ENCODE peak calls at places on chromosomes 1 and 21, in five cellular contexts. One of them, this sample, is unnamed.

GRCh38 chr1:95007687-95008086 is 65.1 kb downstream of the ALG14 start:
- DNase-seq in kidney epithelial cell: no peak
- DNase-seq in GM23338: no peak
- DNase-seq in fibroblast of the aortic adventitia: no peak
- DNase-seq in Caco-2: no peak
- DNase-seq in this sample: peak; percentile 88

GRCh38 chr1:160579216-160579701 is at the start of gene CD84:
- DNase-seq in fibroblast of the aortic adventitia: no peak
- DNase-seq in Caco-2: no peak
- DNase-seq in GM23338: no peak
- DNase-seq in kidney epithelial cell: no peak
- DNase-seq in this sample: no peak

GRCh38 chr21:32334980-32335471 is 36.4 kb downstream of the MRAP start:
- DNase-seq in Caco-2: no peak
- DNase-seq in GM23338: no peak
- DNase-seq in kidney epithelial cell: no peak
- DNase-seq in fibroblast of the aortic adventitia: no peak
- DNase-seq in this sample: no peak

GRCh38 chr21:26127918-26128317 is 42.7 kb downstream of the APP start:
- DNase-seq in GM23338: no peak
- DNase-seq in Caco-2: no peak
- DNase-seq in fibroblast of the aortic adventitia: peak; percentile 43
- DNase-seq in kidney epithelial cell: no peak
- DNase-seq in this sample: peak; percentile 64

GRCh38 chr21:44950016-44950326 is 10.1 kb downstream of the SLX9 start:
- DNase-seq in GM23338: no peak
- DNase-seq in Caco-2: no peak
- DNase-seq in kidney epithelial cell: no peak
- DNase-seq in fibroblast of the aortic adventitia: no peak
- DNase-seq in this sample: no peak

GRCh38 chr1:30754684-30755171 is 2.8 kb downstream of the LAPTM5 start:
- DNase-seq in fibroblast of the aortic adventitia: no peak
- DNase-seq in GM23338: no peak
- DNase-seq in Caco-2: no peak
- DNase-seq in kidney epithelial cell: no peak
- DNase-seq in this sample: no peak

GRCh38 chr1:168273575-168273974 is 7.1 kb upstream of the TBX19 start:
- DNase-seq in fibroblast of the aortic adventitia: no peak
- DNase-seq in Caco-2: no peak
- DNase-seq in GM23338: no peak
- DNase-seq in kidney epithelial cell: no peak
- DNase-seq in this sample: no peak

GRCh38 chr21:16579538-16579937 is 849.8 kb downstream of the USP25 start:
- DNase-seq in fibroblast of the aortic adventitia: peak; percentile 66
- DNase-seq in kidney epithelial cell: no peak
- DNase-seq in GM23338: no peak
- DNase-seq in Caco-2: no peak
- DNase-seq in this sample: peak; percentile 11

GRCh38 chr1:7960165-7960564 is 1.3 kb upstream of the PARK7 start:
- DNase-seq in Caco-2: no peak
- DNase-seq in GM23338: no peak
- DNase-seq in kidney epithelial cell: no peak
- DNase-seq in fibroblast of the aortic adventitia: no peak
- DNase-seq in this sample: no peak

GRCh38 chr1:168488153-168488552 is 55.6 kb downstream of the XCL2 start:
- DNase-seq in GM23338: no peak
- DNase-seq in Caco-2: no peak
- DNase-seq in kidney epithelial cell: no peak
- DNase-seq in fibroblast of the aortic adventitia: peak; percentile 81
- DNase-seq in this sample: peak; percentile 50

GRCh38 chr1:214476958-214477870 is 74.2 kb downstream of the PTPN14 start:
- DNase-seq in Caco-2: no peak
- DNase-seq in fibroblast of the aortic adventitia: peak; percentile 92
- DNase-seq in kidney epithelial cell: peak; percentile 83
- DNase-seq in GM23338: no peak
- DNase-seq in this sample: peak; percentile 99

DNA sequence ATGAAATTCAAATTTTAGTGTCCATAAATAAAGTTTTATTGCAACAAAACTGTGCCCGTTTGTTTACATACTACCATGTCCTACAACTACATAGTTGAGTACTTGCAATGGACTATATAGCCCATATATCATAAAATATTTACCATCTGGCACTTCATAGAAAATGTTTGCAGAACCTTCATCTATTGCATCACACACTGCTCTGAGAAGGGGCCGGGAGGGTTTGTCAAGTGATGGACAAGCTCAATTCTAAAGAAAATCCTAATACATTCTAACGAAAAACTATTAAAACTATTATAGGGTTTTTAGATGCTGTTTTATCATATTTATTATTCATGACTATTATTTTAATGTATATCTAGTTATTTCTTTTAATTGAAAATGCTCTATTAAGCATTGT is 35.9 kb downstream of the RGSL1 start:
- DNase-seq in Caco-2: no peak
- DNase-seq in kidney epithelial cell: no peak
- DNase-seq in GM23338: no peak
- DNase-seq in fibroblast of the aortic adventitia: no peak
- DNase-seq in this sample: no peak
- H3K4me3 ChIP-seq in Caco-2: no peak overlapping the region
- H3K4me3 ChIP-seq in kidney epithelial cell: no peak overlapping the region
- H3K4me3 ChIP-seq in GM23338: no peak overlapping the region
- H3K4me3 ChIP-seq in fibroblast of the aortic adventitia: no peak overlapping the region
- H3K4me3 ChIP-seq in this sample: no peak overlapping the region

GRCh38 chr1:6140413-6140812 is 39.7 kb downstream of the CHD5 start:
- DNase-seq in Caco-2: no peak
- DNase-seq in fibroblast of the aortic adventitia: no peak
- DNase-seq in GM23338: no peak
- DNase-seq in kidney epithelial cell: no peak
- DNase-seq in this sample: no peak

GRCh38 chr1:6136516-6137220 is 43.5 kb downstream of the CHD5 start:
- DNase-seq in fibroblast of the aortic adventitia: no peak
- DNase-seq in kidney epithelial cell: no peak
- DNase-seq in Caco-2: no peak
- DNase-seq in GM23338: no peak
- DNase-seq in this sample: no peak

GRCh38 chr1:6134741-6135510 is 45.2 kb downstream of the CHD5 start:
- DNase-seq in kidney epithelial cell: no peak
- DNase-seq in GM23338: no peak
- DNase-seq in fibroblast of the aortic adventitia: no peak
- DNase-seq in Caco-2: no peak
- DNase-seq in this sample: no peak

GRCh38 chr1:6134206-6134605 is 45.9 kb downstream of the CHD5 start:
- DNase-seq in Caco-2: no peak
- DNase-seq in fibroblast of the aortic adventitia: no peak
- DNase-seq in kidney epithelial cell: no peak
- DNase-seq in GM23338: no peak
- DNase-seq in this sample: no peak

DNA sequence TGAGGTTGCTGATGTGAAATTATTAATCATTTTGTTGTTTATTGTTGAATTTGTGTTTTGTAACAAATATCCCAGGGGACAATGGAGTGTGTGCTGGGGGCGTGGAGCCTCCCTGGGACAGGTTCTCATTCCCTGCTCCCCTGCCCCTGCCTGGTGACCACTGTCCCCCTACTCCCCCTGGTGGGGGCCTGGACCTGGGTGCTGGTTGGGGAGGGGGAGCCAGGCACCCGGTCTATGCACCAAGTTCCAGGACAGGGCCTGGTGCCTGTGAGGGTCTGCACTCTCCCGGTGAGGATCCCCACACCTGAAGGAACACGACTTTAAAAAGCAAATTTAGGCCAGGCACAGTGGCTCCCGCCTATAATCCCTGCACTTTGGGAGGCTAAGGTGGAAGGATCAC is 42.4 kb downstream of the CHD5 start:
- DNase-seq in fibroblast of the aortic adventitia: no peak
- DNase-seq in Caco-2: no peak
- DNase-seq in GM23338: no peak
- DNase-seq in kidney epithelial cell: no peak
- DNase-seq in this sample: no peak
- TF ChIP-seq CTCF in fibroblast of the aortic adventitia: no peak
- TF ChIP-seq CTCF in Caco-2: peak; percentile 30
- TF ChIP-seq CTCF in GM23338: peak; percentile 37
- TF ChIP-seq CTCF in kidney epithelial cell: no peak
- TF ChIP-seq CTCF in this sample: no peak

DNA sequence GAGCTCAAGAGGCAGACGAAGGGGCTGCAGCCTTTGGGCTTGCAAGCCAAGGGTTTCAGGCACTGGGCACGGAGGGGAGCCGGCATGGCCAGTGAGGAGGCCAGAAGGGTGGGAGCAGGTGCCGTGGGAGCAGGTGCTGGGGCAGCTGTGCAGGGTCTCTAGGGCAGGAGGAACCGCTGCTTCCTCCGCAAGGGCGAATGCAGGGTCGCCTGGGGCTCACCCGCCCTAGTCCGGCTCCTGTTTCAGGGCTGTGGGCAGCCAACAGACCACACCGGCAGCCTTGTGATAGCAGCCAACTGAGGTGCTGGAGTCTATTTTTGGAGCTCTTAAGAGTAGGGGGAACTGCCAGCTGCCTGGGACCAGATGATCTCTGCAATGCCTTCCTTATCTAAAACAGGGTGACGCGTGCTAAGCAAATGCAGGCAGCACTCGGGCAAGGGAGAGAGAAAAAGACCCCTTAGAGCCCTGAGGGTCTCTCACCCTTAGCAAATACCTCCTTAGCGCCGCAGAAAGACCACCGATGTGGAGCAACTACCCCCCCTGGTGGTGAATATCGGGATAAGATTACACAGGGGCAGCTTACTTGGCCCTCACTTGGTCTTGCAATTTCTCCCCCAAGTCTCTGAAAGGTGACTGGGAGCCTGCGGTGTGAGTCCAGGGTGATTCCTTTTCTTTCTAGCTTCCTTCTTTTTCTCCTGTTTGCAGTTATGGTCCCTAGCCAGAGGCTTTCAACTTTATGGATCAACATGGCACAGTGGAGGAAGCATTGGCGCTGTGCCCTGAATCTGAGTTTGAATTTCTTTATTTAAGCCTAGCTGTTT is 20.7 kb upstream of the MAPKAPK2 start:
- DNase-seq in Caco-2: peak; percentile 59
- DNase-seq in GM23338: peak; percentile 90
- DNase-seq in fibroblast of the aortic adventitia: peak; percentile 79
- DNase-seq in kidney epithelial cell: no peak
- DNase-seq in this sample: peak; percentile 66
- H3K4me3 ChIP-seq in Caco-2: no peak overlapping the region
- H3K4me3 ChIP-seq in GM23338: peak overlapping the region; percentile 53
- H3K4me3 ChIP-seq in fibroblast of the aortic adventitia: peak overlapping the region; percentile 2
- H3K4me3 ChIP-seq in kidney epithelial cell: no peak overlapping the region
- H3K4me3 ChIP-seq in this sample: no peak overlapping the region

DNA sequence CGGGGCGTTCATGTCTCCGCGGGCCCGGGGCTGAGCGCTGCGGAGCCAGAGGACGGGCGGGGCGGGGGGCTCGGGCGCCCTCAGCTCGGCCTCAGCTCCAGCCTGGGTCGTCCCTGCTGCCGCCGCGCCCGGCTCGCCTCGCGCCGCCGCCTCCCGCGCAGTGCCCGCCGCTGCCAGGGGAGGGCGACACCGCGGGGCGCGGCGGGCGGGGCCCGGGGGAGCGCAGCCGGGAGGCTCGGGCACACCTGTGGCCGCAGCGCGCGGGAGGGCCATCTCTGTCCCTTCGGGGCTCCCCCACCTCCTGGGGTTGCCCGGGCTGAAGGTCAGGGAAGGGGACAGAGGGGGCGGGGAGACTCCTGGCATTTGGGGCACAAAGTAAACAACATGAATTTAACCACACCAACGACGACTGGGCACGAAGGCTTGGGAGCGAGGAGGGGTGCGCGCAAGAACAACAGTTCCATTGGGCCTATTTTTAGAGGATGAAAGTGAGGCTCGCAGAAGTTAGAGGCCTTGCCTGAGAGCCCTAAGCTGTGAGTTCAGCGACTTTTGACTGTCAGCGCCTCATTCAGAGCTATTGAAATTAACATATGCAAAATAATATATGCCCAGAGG is at the start of gene FAM131C:
- DNase-seq in GM23338: peak; percentile 65
- DNase-seq in kidney epithelial cell: no peak
- DNase-seq in fibroblast of the aortic adventitia: no peak
- DNase-seq in Caco-2: no peak
- DNase-seq in this sample: peak; percentile 37
- TF ChIP-seq CTCF in GM23338: peak; percentile 30
- TF ChIP-seq CTCF in kidney epithelial cell: no peak
- TF ChIP-seq CTCF in fibroblast of the aortic adventitia: peak; percentile 25
- TF ChIP-seq CTCF in Caco-2: no peak
- TF ChIP-seq CTCF in this sample: peak; percentile 14